ENCODE peak calls at places on chromosomes 12 and 14, in ten cellular contexts. L is EL; H is T-helper 2 cell; I is NCI-H510A; F is RPMI8226; D is activated naive CD4-positive, alpha-beta T cell treated with anti-CD3 and anti-CD28 coated beads, Interleukin-2, amount 50 U/mL, for 72 hours; X is M059J; E is RCC 7860; C is NCI-H2081; W is fibroblast of mammary gland. U is an unnamed sample.

GRCh38 chr14:50260072-50260471 is 28.7 kb upstream of the SOS2 start:
- DNase-seq in E (no peak), I (no peak), X (no peak), H (no peak), W (no peak), L (no peak), F (no peak), D (no peak), C (no peak), U (no peak)

GRCh38 chr12:120951-121350 is 54.4 kb downstream of the IQSEC3 start:
- DNase-seq in I (no peak), D (no peak), C (no peak), X (no peak), H (no peak), F (no peak), L (no peak), W (no peak), E (no peak), U (no peak)

GRCh38 chr14:87187787-87188186 is 805.2 kb downstream of the GALC start:
- DNase-seq in W (no peak), C (no peak), X (no peak), L (no peak), H (no peak), D (no peak), F (no peak), E (no peak), I (no peak), U (no peak)

GRCh38 chr12:94244165-94245133 is 96.1 kb downstream of the PLXNC1 start:
- DNase-seq in X (peak), D (peak), E (no peak), F (no peak), C (no peak), H (no peak), L (no peak), W (no peak), I (no peak), U (no peak)

GRCh38 chr14:39469094-39469710 is 37.0 kb upstream of the FBXO33 start:
- DNase-seq in E (no peak), F (peak), H (peak), C (no peak), W (peak), I (no peak), D (no peak), X (no peak), L (peak), U (no peak)

GRCh38 chr12:1913377-1914115 is 4.9 kb downstream of the CACNA2D4 start:
- DNase-seq in X (no peak), E (no peak), D (no peak), C (no peak), L (no peak), H (no peak), I (no peak), F (no peak), W (no peak), U (no peak)

GRCh38 chr14:54188036-54188666 is 208.7 kb upstream of the CDKN3 start:
- DNase-seq in L (no peak), X (no peak), F (no peak), C (no peak), E (no peak), H (no peak), W (no peak), I (no peak), D (no peak), U (no peak)

GRCh38 chr14:38723277-38723676 is 379.8 kb downstream of the SEC23A start:
- DNase-seq in W (no peak), I (no peak), F (no peak), C (no peak), X (no peak), H (no peak), E (no peak), L (no peak), D (no peak), U (no peak)

GRCh38 chr12:4648099-4648498 is 752 bp downstream of the AKAP3 start:
- DNase-seq in I (no peak), L (no peak), W (peak), C (no peak), H (no peak), F (peak), E (no peak), X (no peak), D (no peak), U (no peak)

GRCh38 chr14:72525087-72525909 is 368.6 kb downstream of the DPF3 start:
- DNase-seq in L (peak), I (no peak), F (no peak), W (no peak), X (no peak), D (no peak), C (no peak), E (no peak), H (no peak), U (no peak)

GRCh38 chr12:107223816-107224215 is 130.5 kb upstream of the CRY1 start:
- DNase-seq in D (no peak), H (no peak), F (no peak), E (peak), W (peak), I (no peak), X (no peak), L (peak), C (no peak), U (peak)

GRCh38 chr14:45048385-45048784 is 35.5 kb upstream of the PRPF39 start:
- DNase-seq in X (no peak), D (no peak), F (no peak), C (no peak), W (no peak), I (no peak), L (no peak), H (no peak), E (no peak), U (no peak)

GRCh38 chr14:73567365-73567764 is 1.6 kb upstream of the ACOT2 start:
- DNase-seq in D (no peak), W (no peak), F (no peak), E (no peak), X (no peak), L (peak), I (no peak), C (no peak), H (no peak), U (no peak)

GRCh38 chr14:104187931-104188726 is 49.7 kb downstream of the KIF26A start:
- DNase-seq in I (no peak), W (no peak), D (no peak), F (no peak), L (no peak), E (no peak), C (no peak), H (no peak), X (peak), U (no peak)

GRCh38 chr12:91367234-91367849 is 184.7 kb upstream of the DCN start:
- DNase-seq in X (peak), W (peak), F (peak), E (no peak), H (no peak), I (no peak), D (no peak), L (peak), C (no peak), U (no peak)

GRCh38 chr12:15728118-15728598 is 61.0 kb downstream of the EPS8 start:
- DNase-seq in C (no peak), X (peak), I (no peak), W (peak), D (no peak), E (peak), F (no peak), L (peak), H (no peak), U (peak)

GRCh38 chr14:74962493-74962892 is 7.1 kb upstream of the PGF start:
- DNase-seq in X (no peak), C (no peak), F (no peak), I (no peak), H (no peak), L (no peak), D (no peak), W (no peak), E (no peak), U (no peak)

GRCh38 chr12:53381739-53382630 is 2.0 kb downstream of the SP1 start:
- DNase-seq in D (peak), H (peak), E (peak), F (peak), L (peak), X (peak), I (peak), W (peak), C (peak), U (peak)

GRCh38 chr14:61872452-61872851 is 110.2 kb downstream of the SNAPC1 start:
- DNase-seq in E (no peak), X (no peak), H (no peak), D (no peak), C (no peak), F (peak), L (no peak), I (no peak), W (no peak), U (no peak)

GRCh38 chr14:65100905-65101541 is 1.3 kb downstream of the MAX start:
- DNase-seq in I (no peak), W (peak), D (no peak), F (no peak), C (no peak), L (no peak), H (no peak), X (no peak), E (no peak), U (no peak)

GRCh38 chr12:107317751-107318553 is 224.6 kb upstream of the CRY1 start:
- DNase-seq in I (peak), F (peak), L (peak), E (peak), D (peak), W (peak), H (peak), C (peak), X (peak), U (peak)

GRCh38 chr14:99286761-99287160 is 14.8 kb upstream of the BCL11B start:
- DNase-seq in E (no peak), D (no peak), I (no peak), W (no peak), H (no peak), F (no peak), X (no peak), C (no peak), L (no peak), U (no peak)

GRCh38 chr12:1808798-1809480 is 11.4 kb upstream of the LRTM2 start:
- DNase-seq in C (no peak), F (no peak), H (no peak), X (no peak), D (no peak), E (no peak), L (no peak), I (no peak), W (no peak), U (no peak)

GRCh38 chr14:104293851-104294627 is 155.7 kb downstream of the KIF26A start:
- DNase-seq in W (no peak), E (no peak), F (peak), C (no peak), D (no peak), L (no peak), I (no peak), H (no peak), X (no peak), U (no peak)

GRCh38 chr12:129535351-129535750 is 368.5 kb downstream of the TMEM132D start:
- DNase-seq in H (no peak), F (no peak), D (no peak), C (no peak), W (no peak), X (no peak), L (no peak), E (peak), I (no peak), U (no peak)

GRCh38 chr12:11879306-11879705 is 191.4 kb upstream of the BCL2L14 start:
- DNase-seq in L (peak), D (no peak), X (peak), F (no peak), I (no peak), W (no peak), H (no peak), C (no peak), E (peak), U (peak)

GRCh38 chr12:128298091-128298490 is 31.1 kb downstream of the TMEM132C start:
- DNase-seq in W (no peak), H (no peak), F (no peak), C (no peak), L (no peak), D (no peak), E (no peak), I (no peak), X (no peak), U (no peak)

GRCh38 chr14:90559811-90560492 is 163.1 kb downstream of the CALM1 start:
- DNase-seq in F (peak), X (no peak), I (peak), L (no peak), W (no peak), D (no peak), E (no peak), H (no peak), C (peak), U (no peak)

GRCh38 chr12:64737539-64737938 is 21.7 kb downstream of the GNS start:
- DNase-seq in F (peak), I (peak), H (peak), E (no peak), X (no peak), W (no peak), L (no peak), D (peak), C (peak), U (no peak)

GRCh38 chr12:11705010-11705409 is 55.5 kb downstream of the ETV6 start:
- DNase-seq in C (no peak), F (no peak), X (peak), H (no peak), W (peak), D (no peak), E (peak), I (no peak), L (peak), U (peak)

GRCh38 chr14:56129941-56130340 is 11.7 kb downstream of the PELI2 start:
- DNase-seq in L (no peak), D (no peak), I (no peak), F (no peak), C (no peak), W (peak), X (no peak), E (no peak), H (no peak), U (no peak)

GRCh38 chr14:92684801-92685560 is 63.4 kb downstream of the LGMN start:
- DNase-seq in C (no peak), E (no peak), W (no peak), D (no peak), L (no peak), H (no peak), I (no peak), F (no peak), X (no peak), U (no peak)

GRCh38 chr12:57145460-57146059 is 1.9 kb downstream of the LRP1-AS start:
- DNase-seq in D (no peak), X (no peak), F (no peak), W (no peak), H (no peak), E (no peak), L (no peak), C (no peak), I (no peak), U (no peak)

GRCh38 chr14:32078030-32078793 is 1.1 kb downstream of the ARHGAP5 start:
- DNase-seq in I (no peak), D (no peak), C (peak), W (peak), E (peak), L (peak), H (no peak), X (peak), F (peak), U (no peak)

GRCh38 chr12:117151195-117152031 is 38.9 kb downstream of the FBXO21 start:
- DNase-seq in E (no peak), L (peak), F (no peak), W (peak), X (peak), D (peak), I (peak), C (peak), H (no peak), U (no peak)

GRCh38 chr12:111084605-111085004 is 164.2 kb upstream of the MYL2 start:
- DNase-seq in C (no peak), E (no peak), D (no peak), H (no peak), I (no peak), F (no peak), X (no peak), L (no peak), W (no peak), U (no peak)

GRCh38 chr12:88266851-88267360 is 124.8 kb downstream of the TMTC3 start:
- DNase-seq in L (no peak), E (no peak), X (peak), C (no peak), W (peak), D (no peak), H (no peak), I (no peak), F (no peak), U (no peak)

GRCh38 chr14:73133795-73134194 is 2.5 kb upstream of the PSEN1 start:
- DNase-seq in X (peak), H (no peak), I (no peak), W (no peak), C (no peak), D (no peak), L (no peak), F (no peak), E (no peak), U (no peak)